ENCODE peak calls at places on chromosomes 4 and X, in six cellular contexts. One of them, this sample, is unnamed.

GRCh38 chr4:56752985-56753384 is 68.5 kb downstream of the SPINK2 start:
- DNase-seq in cardiac muscle cell: no peak
- DNase-seq in Calu3: peak; percentile 62
- DNase-seq in HS-5: no peak
- DNase-seq in activated CD4-positive, alpha-beta T cell treated with anti-CD3 and anti-CD28 coated beads, Interleukin-2, amount 50 U/mL, for 1 hour: no peak
- DNase-seq in AG08396: no peak
- DNase-seq in this sample: peak; percentile 62

GRCh38 chr4:44237643-44238042 is 211.0 kb downstream of the KCTD8 start:
- DNase-seq in cardiac muscle cell: no peak
- DNase-seq in Calu3: no peak
- DNase-seq in HS-5: no peak
- DNase-seq in activated CD4-positive, alpha-beta T cell treated with anti-CD3 and anti-CD28 coated beads, Interleukin-2, amount 50 U/mL, for 1 hour: no peak
- DNase-seq in AG08396: no peak
- DNase-seq in this sample: no peak

GRCh38 chr4:184028571-184028996 is 123.5 kb downstream of the STOX2 start:
- DNase-seq in cardiac muscle cell: no peak
- DNase-seq in Calu3: peak; percentile 6
- DNase-seq in HS-5: no peak
- DNase-seq in activated CD4-positive, alpha-beta T cell treated with anti-CD3 and anti-CD28 coated beads, Interleukin-2, amount 50 U/mL, for 1 hour: no peak
- DNase-seq in AG08396: no peak
- DNase-seq in this sample: no peak

GRCh38 chr4:80311130-80311529 is 24.4 kb upstream of the CFAP299 start:
- DNase-seq in cardiac muscle cell: peak; percentile 53
- DNase-seq in Calu3: no peak
- DNase-seq in HS-5: no peak
- DNase-seq in activated CD4-positive, alpha-beta T cell treated with anti-CD3 and anti-CD28 coated beads, Interleukin-2, amount 50 U/mL, for 1 hour: no peak
- DNase-seq in AG08396: no peak
- DNase-seq in this sample: no peak

GRCh38 chrX:1442016-1442665 is 10.6 kb downstream of the ASMTL start:
- DNase-seq in cardiac muscle cell: no peak
- DNase-seq in Calu3: no peak
- DNase-seq in HS-5: no peak
- DNase-seq in activated CD4-positive, alpha-beta T cell treated with anti-CD3 and anti-CD28 coated beads, Interleukin-2, amount 50 U/mL, for 1 hour: no peak
- DNase-seq in AG08396: no peak
- DNase-seq in this sample: no peak

GRCh38 chr4:55625835-55626234 is 10.3 kb downstream of the NMU start:
- DNase-seq in cardiac muscle cell: no peak
- DNase-seq in Calu3: no peak
- DNase-seq in HS-5: no peak
- DNase-seq in activated CD4-positive, alpha-beta T cell treated with anti-CD3 and anti-CD28 coated beads, Interleukin-2, amount 50 U/mL, for 1 hour: no peak
- DNase-seq in AG08396: no peak
- DNase-seq in this sample: no peak

GRCh38 chrX:49176421-49177326 is 5.0 kb downstream of the PLP2 start:
- DNase-seq in cardiac muscle cell: no peak
- DNase-seq in Calu3: peak; percentile 28
- DNase-seq in HS-5: no peak
- DNase-seq in activated CD4-positive, alpha-beta T cell treated with anti-CD3 and anti-CD28 coated beads, Interleukin-2, amount 50 U/mL, for 1 hour: no peak
- DNase-seq in AG08396: no peak
- DNase-seq in this sample: peak; percentile 74

GRCh38 chrX:137563681-137564651 is 2.0 kb upstream of the ZIC3 start:
- DNase-seq in cardiac muscle cell: no peak
- DNase-seq in Calu3: no peak
- DNase-seq in HS-5: no peak
- DNase-seq in activated CD4-positive, alpha-beta T cell treated with anti-CD3 and anti-CD28 coated beads, Interleukin-2, amount 50 U/mL, for 1 hour: no peak
- DNase-seq in AG08396: no peak
- DNase-seq in this sample: no peak

GRCh38 chr4:85474818-85475630 is at the start of gene ARHGAP24:
- DNase-seq in cardiac muscle cell: peak; percentile 99
- DNase-seq in Calu3: peak; percentile 72
- DNase-seq in HS-5: peak; percentile 65
- DNase-seq in activated CD4-positive, alpha-beta T cell treated with anti-CD3 and anti-CD28 coated beads, Interleukin-2, amount 50 U/mL, for 1 hour: no peak
- DNase-seq in AG08396: peak; percentile 83
- DNase-seq in this sample: peak; percentile 87

GRCh38 chrX:23828894-23829293 is 45.9 kb downstream of the SAT1 start:
- DNase-seq in cardiac muscle cell: no peak
- DNase-seq in Calu3: no peak
- DNase-seq in HS-5: no peak
- DNase-seq in activated CD4-positive, alpha-beta T cell treated with anti-CD3 and anti-CD28 coated beads, Interleukin-2, amount 50 U/mL, for 1 hour: no peak
- DNase-seq in AG08396: no peak
- DNase-seq in this sample: no peak

GRCh38 chrX:24055043-24055356 is 244 bp downstream of the EIF2S3 start:
- DNase-seq in cardiac muscle cell: no peak
- DNase-seq in Calu3: no peak
- DNase-seq in HS-5: no peak
- DNase-seq in activated CD4-positive, alpha-beta T cell treated with anti-CD3 and anti-CD28 coated beads, Interleukin-2, amount 50 U/mL, for 1 hour: no peak
- DNase-seq in AG08396: no peak
- DNase-seq in this sample: no peak

GRCh38 chr4:184310171-184310567 is 92.5 kb upstream of the ENPP6 start:
- DNase-seq in cardiac muscle cell: no peak
- DNase-seq in Calu3: no peak
- DNase-seq in HS-5: no peak
- DNase-seq in activated CD4-positive, alpha-beta T cell treated with anti-CD3 and anti-CD28 coated beads, Interleukin-2, amount 50 U/mL, for 1 hour: peak; percentile 32
- DNase-seq in AG08396: no peak
- DNase-seq in this sample: peak; percentile 68

GRCh38 chrX:55767100-55767499 is 49.6 kb downstream of the RRAGB start:
- DNase-seq in cardiac muscle cell: peak; percentile 39
- DNase-seq in Calu3: no peak
- DNase-seq in HS-5: peak; percentile 3
- DNase-seq in activated CD4-positive, alpha-beta T cell treated with anti-CD3 and anti-CD28 coated beads, Interleukin-2, amount 50 U/mL, for 1 hour: no peak
- DNase-seq in AG08396: no peak
- DNase-seq in this sample: no peak

GRCh38 chr4:184850431-184851199 is 24.8 kb upstream of the ACSL1 start:
- DNase-seq in cardiac muscle cell: no peak
- DNase-seq in Calu3: no peak
- DNase-seq in HS-5: no peak
- DNase-seq in activated CD4-positive, alpha-beta T cell treated with anti-CD3 and anti-CD28 coated beads, Interleukin-2, amount 50 U/mL, for 1 hour: no peak
- DNase-seq in AG08396: no peak
- DNase-seq in this sample: no peak

GRCh38 chr4:26896636-26897035 is 36.0 kb downstream of the STIM2 start:
- DNase-seq in cardiac muscle cell: peak; percentile 25
- DNase-seq in Calu3: no peak
- DNase-seq in HS-5: no peak
- DNase-seq in activated CD4-positive, alpha-beta T cell treated with anti-CD3 and anti-CD28 coated beads, Interleukin-2, amount 50 U/mL, for 1 hour: no peak
- DNase-seq in AG08396: peak; percentile 13
- DNase-seq in this sample: no peak

GRCh38 chr4:126790633-126791032 is 842.1 kb upstream of the INTU start:
- DNase-seq in cardiac muscle cell: peak; percentile 31
- DNase-seq in Calu3: no peak
- DNase-seq in HS-5: no peak
- DNase-seq in activated CD4-positive, alpha-beta T cell treated with anti-CD3 and anti-CD28 coated beads, Interleukin-2, amount 50 U/mL, for 1 hour: no peak
- DNase-seq in AG08396: peak; percentile 33
- DNase-seq in this sample: no peak

GRCh38 chrX:68978211-68978780 is 149.5 kb downstream of the EFNB1 start:
- DNase-seq in cardiac muscle cell: peak; percentile 83
- DNase-seq in Calu3: no peak
- DNase-seq in HS-5: no peak
- DNase-seq in activated CD4-positive, alpha-beta T cell treated with anti-CD3 and anti-CD28 coated beads, Interleukin-2, amount 50 U/mL, for 1 hour: no peak
- DNase-seq in AG08396: peak; percentile 42
- DNase-seq in this sample: no peak

GRCh38 chrX:10017866-10018265 is 50.7 kb downstream of the CLDN34 start:
- DNase-seq in cardiac muscle cell: peak; percentile 69
- DNase-seq in Calu3: peak; percentile 31
- DNase-seq in HS-5: peak; percentile 62
- DNase-seq in activated CD4-positive, alpha-beta T cell treated with anti-CD3 and anti-CD28 coated beads, Interleukin-2, amount 50 U/mL, for 1 hour: no peak
- DNase-seq in AG08396: peak; percentile 52
- DNase-seq in this sample: peak; percentile 52

GRCh38 chr4:155371432-155372043 is 5.2 kb downstream of the MAP9 start:
- DNase-seq in cardiac muscle cell: peak; percentile 55
- DNase-seq in Calu3: no peak
- DNase-seq in HS-5: no peak
- DNase-seq in activated CD4-positive, alpha-beta T cell treated with anti-CD3 and anti-CD28 coated beads, Interleukin-2, amount 50 U/mL, for 1 hour: no peak
- DNase-seq in AG08396: no peak
- DNase-seq in this sample: no peak

GRCh38 chrX:95056901-95057300 is 1382.9 kb downstream of the FAM133A start:
- DNase-seq in cardiac muscle cell: peak; percentile 30
- DNase-seq in Calu3: no peak
- DNase-seq in HS-5: no peak
- DNase-seq in activated CD4-positive, alpha-beta T cell treated with anti-CD3 and anti-CD28 coated beads, Interleukin-2, amount 50 U/mL, for 1 hour: no peak
- DNase-seq in AG08396: no peak
- DNase-seq in this sample: no peak

GRCh38 chrX:35858916-35859315 is 60.6 kb upstream of the CFAP47 start:
- DNase-seq in cardiac muscle cell: no peak
- DNase-seq in Calu3: no peak
- DNase-seq in HS-5: no peak
- DNase-seq in activated CD4-positive, alpha-beta T cell treated with anti-CD3 and anti-CD28 coated beads, Interleukin-2, amount 50 U/mL, for 1 hour: no peak
- DNase-seq in AG08396: no peak
- DNase-seq in this sample: no peak

This sample was measured in colonic mucosa.